ENCODE peak calls at places on chromosomes 11 and 22, in nine cellular contexts. F, R, M, W, I, J, S, V and Z are unnamed samples.

GRCh38 chr11:115275045-115275444 is 229.2 kb downstream of the CADM1 start:
- DNase-seq in I (no peak), R (no peak), J (no peak), S (no peak), W (no peak), M (no peak), V (no peak), F (no peak), Z (no peak)

GRCh38 chr22:49150801-49151221 is 676.9 kb downstream of the BRD1 start:
- DNase-seq in J (no peak), F (peak), I (no peak), V (no peak), W (no peak), M (no peak), R (no peak), S (no peak), Z (no peak)

GRCh38 chr11:94144233-94144632 is 15.6 kb downstream of the PANX1 start:
- DNase-seq in J (no peak), I (no peak), F (no peak), S (no peak), W (no peak), M (no peak), V (no peak), R (no peak), Z (no peak)

GRCh38 chr11:70073188-70073817 is 4.8 kb upstream of the ANO1 start:
- DNase-seq in M (peak), J (no peak), S (no peak), F (no peak), W (no peak), I (no peak), V (no peak), R (no peak), Z (no peak)

GRCh38 chr22:23913661-23914353 is 19.6 kb downstream of the MIF start:
- DNase-seq in F (peak), V (peak), R (peak), S (peak), M (peak), I (peak), W (peak), J (peak), Z (peak)

GRCh38 chr11:32435511-32435946 is at the start of gene WT1:
- DNase-seq in M (no peak), S (no peak), R (no peak), F (no peak), J (peak), I (no peak), W (no peak), V (peak), Z (no peak)

GRCh38 chr11:72626637-72626936 is 47.6 kb downstream of the PDE2A start:
- DNase-seq in M (no peak), F (no peak), J (no peak), V (no peak), I (no peak), S (no peak), W (no peak), R (no peak), Z (no peak)

GRCh38 chr22:46462726-46463371 is 74.6 kb downstream of the CELSR1 start:
- DNase-seq in V (no peak), S (no peak), W (no peak), R (no peak), I (no peak), J (peak), F (no peak), M (peak), Z (no peak)

GRCh38 chr11:101127348-101127698 is 2.3 kb downstream of the PGR start:
- DNase-seq in R (no peak), F (no peak), M (no peak), V (peak), W (no peak), I (no peak), S (no peak), J (no peak), Z (no peak)

GRCh38 chr22:43152355-43153071 is 1.2 kb downstream of the TSPO start:
- DNase-seq in J (peak), M (peak), W (peak), I (peak), F (peak), V (peak), S (peak), R (peak), Z (peak)

GRCh38 chr22:24920029-24920428 is 26.5 kb downstream of the LHFPL7 start:
- DNase-seq in V (no peak), R (no peak), I (no peak), J (no peak), W (no peak), S (no peak), F (no peak), M (no peak), Z (no peak)